ENCODE peak calls at places on chromosomes 12 and 14, in six cellular contexts. Y is K562, H is GM12878, I is SK-N-SH, F is Panc1, M is HepG2. Q is an unnamed sample.
A peak's percentile ranks its signal among the peaks of the same experiment; 100 is the strongest.

GRCh38 chr12:95943231-95943842 is at the start of gene AMDHD1:
- DNase-seq in F (no peak), M (peak; percentile 45), H (no peak), Y (no peak), I (peak; percentile 85), Q (peak; percentile 77)

GRCh38 chr14:37172936-37173613 is 669 bp upstream of the SLC25A21 start:
- DNase-seq in I (no peak), Y (peak; percentile 46), H (no peak), M (no peak), F (no peak), Q (no peak)

GRCh38 chr12:1776139-1776975 is 44.0 kb upstream of the LRTM2 start:
- DNase-seq in Y (no peak), I (peak; percentile 44), H (no peak), M (no peak), F (no peak), Q (no peak)

GRCh38 chr14:27672047-27672446 is 1074.2 kb upstream of the NOVA1 start:
- DNase-seq in Y (peak; percentile 20), F (no peak), H (no peak), I (no peak), M (no peak), Q (no peak)

GRCh38 chr12:124390442-124391116 is 95.7 kb downstream of the RFLNA start:
- DNase-seq in F (no peak), M (no peak), I (no peak), Y (no peak), H (peak; percentile 23), Q (no peak)

GRCh38 chr14:104499784-104500496 is 79.6 kb upstream of the C14orf180 start:
- DNase-seq in F (no peak), Y (no peak), M (no peak), I (no peak), H (no peak), Q (peak; percentile 35)

GRCh38 chr14:100391777-100392176 is 68.6 kb downstream of the SLC25A47 start:
- DNase-seq in Y (no peak), M (no peak), I (no peak), H (no peak), F (no peak), Q (no peak)

GRCh38 chr12:124213606-124214347 is 81.1 kb upstream of the RFLNA start:
- DNase-seq in Y (no peak), F (no peak), I (no peak), M (no peak), H (no peak), Q (no peak)

GRCh38 chr14:47619397-47619796 is 56.0 kb downstream of the MDGA2 start:
- DNase-seq in I (no peak), F (no peak), H (no peak), Y (no peak), M (no peak), Q (no peak)

GRCh38 chr12:116950628-116951325 is 40.0 kb downstream of the FBXW8 start:
- DNase-seq in I (peak; percentile 30), F (no peak), H (no peak), M (no peak), Y (peak; percentile 6), Q (no peak)

GRCh38 chr12:115452751-115453281 is 768.8 kb upstream of the TBX3 start:
- DNase-seq in M (no peak), F (no peak), Y (no peak), H (no peak), I (peak; percentile 54), Q (peak; percentile 65)

GRCh38 chr14:106185837-106186233 is 659.5 kb downstream of the TMEM121 start:
- DNase-seq in H (no peak), I (no peak), F (no peak), Y (peak; percentile 15), M (no peak), Q (no peak)

GRCh38 chr14:105941226-105942166 is 415.1 kb downstream of the TMEM121 start:
- DNase-seq in H (no peak), Y (no peak), F (no peak), M (no peak), I (no peak), Q (no peak)

GRCh38 chr14:31926123-31926522 is 151.0 kb upstream of the ARHGAP5 start:
- DNase-seq in I (peak; percentile 44), M (peak; percentile 87), Y (peak; percentile 40), H (no peak), F (no peak), Q (no peak)

GRCh38 chr14:63547798-63548335 is 4.7 kb upstream of the PPP2R5E start:
- DNase-seq in H (no peak), M (no peak), I (no peak), Y (no peak), F (no peak), Q (no peak)

GRCh38 chr14:75277000-75277795 is 1.4 kb upstream of the FOS start:
- DNase-seq in F (no peak), H (no peak), Y (peak; percentile 86), M (peak; percentile 66), I (peak; percentile 92), Q (no peak)
- TF ChIP-seq SIN3A in F (no peak), H (no peak), Y (peak; percentile 34), M (peak; percentile 95), I (peak; percentile 83), Q (peak; percentile 74)

GRCh38 chr12:86513206-86513605 is 257.0 kb upstream of the MGAT4C start:
- DNase-seq in M (no peak), H (no peak), Y (no peak), F (no peak), I (no peak), Q (no peak)
- TF ChIP-seq SIN3A in M (no peak), H (no peak), Y (no peak), F (no peak), I (no peak), Q (no peak)

DNA sequence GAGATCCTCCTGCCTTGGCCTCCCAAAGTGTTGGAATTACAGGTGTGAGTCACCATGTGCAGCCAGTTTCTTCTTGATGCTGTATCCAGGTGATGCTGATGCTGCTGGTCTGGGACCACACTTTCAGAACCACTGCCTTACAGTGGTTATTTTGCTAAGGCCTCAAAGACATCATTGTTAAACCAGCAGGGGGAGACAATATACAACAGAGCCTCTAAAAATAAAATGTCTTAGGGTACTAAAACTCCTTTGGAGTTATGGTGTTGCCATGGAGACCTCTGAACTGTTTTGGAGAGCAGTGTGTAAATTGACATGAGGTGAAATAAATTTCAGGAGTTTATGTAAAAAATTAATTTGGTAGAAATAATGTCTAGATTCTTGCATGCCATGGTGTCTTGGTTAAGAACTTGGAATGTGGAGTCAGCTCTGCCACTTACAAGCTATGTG is 1.1 kb upstream of the ARG2 start:
- DNase-seq in I (peak; percentile 67), F (no peak), Y (peak; percentile 68), M (peak; percentile 75), H (no peak), Q (no peak)
- TF ChIP-seq SIN3A in I (no peak), F (no peak), Y (no peak), M (no peak), H (no peak), Q (no peak)

GRCh38 chr14:95068091-95068490 is 89.2 kb downstream of the DICER1 start:
- DNase-seq in I (no peak), F (no peak), M (no peak), Y (no peak), H (no peak), Q (no peak)
- TF ChIP-seq SIN3A in I (no peak), F (no peak), M (no peak), Y (no peak), H (no peak), Q (no peak)

GRCh38 chr12:114012744-114013431 is 46.8 kb upstream of the RBM19 start:
- DNase-seq in F (no peak), I (no peak), Y (no peak), H (no peak), M (no peak), Q (no peak)
- TF ChIP-seq SIN3A in F (no peak), I (no peak), Y (no peak), H (no peak), M (no peak), Q (no peak)

GRCh38 chr12:25054783-25055144 is 105.9 kb upstream of the BCAT1 start:
- DNase-seq in F (no peak), Y (peak; percentile 23), I (no peak), H (no peak), M (no peak), Q (no peak)
- TF ChIP-seq SIN3A in F (no peak), Y (no peak), I (no peak), H (peak; percentile 58), M (no peak), Q (no peak)

GRCh38 chr12:104421343-104421742 is 35.4 kb upstream of the CHST11 start:
- DNase-seq in Y (no peak), M (no peak), H (no peak), I (no peak), F (no peak), Q (no peak)

GRCh38 chr12:104423273-104423672 is 33.5 kb upstream of the CHST11 start:
- DNase-seq in H (no peak), Y (no peak), M (no peak), F (no peak), I (no peak), Q (no peak)

GRCh38 chr12:104420868-104421267 is 35.9 kb upstream of the CHST11 start:
- DNase-seq in H (no peak), F (no peak), I (no peak), Y (no peak), M (no peak), Q (no peak)

GRCh38 chr12:104423809-104424208 is 32.9 kb upstream of the CHST11 start:
- DNase-seq in I (no peak), M (peak; percentile 8), Y (no peak), F (no peak), H (no peak), Q (no peak)

GRCh38 chr12:104422441-104422840 is 34.3 kb upstream of the CHST11 start:
- DNase-seq in M (no peak), I (no peak), H (no peak), F (no peak), Y (no peak), Q (no peak)
- TF ChIP-seq SIN3A in M (no peak), I (no peak), H (no peak), F (no peak), Y (no peak), Q (no peak)